ENCODE peak calls at places on chromosomes 12 and 14, in four cellular contexts. P is neural crest cell, C is kidney epithelial cell, M is lung. Q is an unnamed sample.
A peak's percentile ranks its signal among the peaks of the same experiment; 100 is the strongest.

GRCh38 chr14:105070760-105071137 is 5.5 kb upstream of the GPR132 start:
- DNase-seq in P (no peak), C (no peak), M (no peak), Q (peak; percentile 79)

GRCh38 chr12:104454997-104455396 is 1.8 kb upstream of the CHST11 start:
- DNase-seq in P (no peak), C (peak; percentile 83), M (no peak), Q (no peak)

GRCh38 chr14:59570122-59570521 is 6.5 kb downstream of the CCDC175 start:
- DNase-seq in P (no peak), C (no peak), M (no peak), Q (no peak)

GRCh38 chr12:10288989-10289388 is 18.7 kb upstream of the KLRD1 start:
- DNase-seq in P (no peak), C (no peak), M (no peak), Q (no peak)

GRCh38 chr14:64388533-64389243 is 535 bp downstream of the MTHFD1 start:
- DNase-seq in P (peak; percentile 23), C (no peak), M (no peak), Q (no peak)

GRCh38 chr14:50397461-50398196 is 948 bp upstream of the CDKL1 start:
- DNase-seq in P (peak; percentile 2), C (no peak), M (no peak), Q (no peak)

GRCh38 chr14:70832536-70833305 is 23.4 kb upstream of the MAP3K9 start:
- DNase-seq in P (no peak), C (no peak), M (no peak), Q (no peak)

GRCh38 chr14:99517643-99518381 is 36.6 kb downstream of the CCNK start:
- DNase-seq in P (no peak), C (no peak), M (no peak), Q (no peak)

GRCh38 chr12:121036810-121037326 is 2.2 kb downstream of the OASL start:
- DNase-seq in P (no peak), C (peak; percentile 35), M (no peak), Q (no peak)

GRCh38 chr12:61758661-61759060 is 501.5 kb upstream of the USP15 start:
- DNase-seq in P (no peak), C (no peak), M (no peak), Q (no peak)

GRCh38 chr12:123140675-123141614 is 9.9 kb downstream of the PITPNM2 start:
- DNase-seq in P (no peak), C (no peak), M (no peak), Q (no peak)

GRCh38 chr14:92207012-92207927 is 85.5 kb downstream of the CPSF2 start:
- DNase-seq in P (no peak), C (no peak), M (no peak), Q (no peak)

GRCh38 chr14:50122291-50122690 is 5.9 kb upstream of the VCPKMT start:
- DNase-seq in P (no peak), C (peak; percentile 61), M (no peak), Q (no peak)

GRCh38 chr14:50303744-50304471 is 8.1 kb downstream of the L2HGDH start:
- DNase-seq in P (no peak), C (peak; percentile 64), M (peak; percentile 47), Q (no peak)

GRCh38 chr12:92649511-92650227 is 53.1 kb upstream of the PLEKHG7 start:
- DNase-seq in P (peak; percentile 59), C (peak; percentile 72), M (peak; percentile 55), Q (peak; percentile 71)

GRCh38 chr14:60758875-60759274 is 24.3 kb downstream of the MNAT1 start:
- DNase-seq in P (no peak), C (no peak), M (no peak), Q (no peak)

GRCh38 chr12:92185052-92185451 is 39.4 kb upstream of the BTG1 start:
- DNase-seq in P (no peak), C (no peak), M (no peak), Q (peak; percentile 19)

GRCh38 chr14:68884031-68885030 is 91.5 kb upstream of the ZFP36L1 start:
- DNase-seq in P (no peak), C (no peak), M (no peak), Q (no peak)

GRCh38 chr12:52438305-52439301 is 4.4 kb upstream of the KRT75 start:
- DNase-seq in P (no peak), C (no peak), M (no peak), Q (no peak)

GRCh38 chr12:28583771-28584261 is 393.6 kb downstream of the CCDC91 start:
- DNase-seq in P (no peak), C (no peak), M (no peak), Q (no peak)

GRCh38 chr14:54191846-54192245 is 205.0 kb upstream of the CDKN3 start:
- DNase-seq in P (no peak), C (no peak), M (no peak), Q (no peak)

GRCh38 chr14:31207287-31207745 is 277 bp downstream of the HECTD1 start:
- DNase-seq in P (no peak), C (no peak), M (no peak), Q (no peak)

GRCh38 chr12:64431791-64432190 is 20.1 kb upstream of the TBK1 start:
- DNase-seq in P (no peak), C (no peak), M (no peak), Q (no peak)

GRCh38 chr14:101116065-101116464 is 212.5 kb upstream of the RTL1 start:
- DNase-seq in P (no peak), C (no peak), M (peak; percentile 17), Q (no peak)

GRCh38 chr12:75722714-75723200 is 211.3 kb upstream of the KRR1 start:
- DNase-seq in P (no peak), C (no peak), M (peak; percentile 41), Q (peak; percentile 17)

GRCh38 chr14:104871656-104872468 is 6.8 kb downstream of the CEP170B start:
- DNase-seq in P (no peak), C (no peak), M (no peak), Q (no peak)

GRCh38 chr14:87797001-87797400 is 196.0 kb downstream of the GALC start:
- DNase-seq in P (no peak), C (no peak), M (no peak), Q (no peak)

GRCh38 chr12:124184456-124184855 is 110.4 kb upstream of the RFLNA start:
- DNase-seq in P (no peak), C (no peak), M (no peak), Q (no peak)

GRCh38 chr12:124369055-124369900 is 74.4 kb downstream of the RFLNA start:
- DNase-seq in P (no peak), C (no peak), M (peak; percentile 89), Q (no peak)

GRCh38 chr14:105411985-105412767 is 7.5 kb upstream of the MTA1 start:
- DNase-seq in P (no peak), C (no peak), M (no peak), Q (no peak)

GRCh38 chr12:7935464-7935772 is 569 bp downstream of the SLC2A3 start:
- DNase-seq in P (no peak), C (no peak), M (no peak), Q (no peak)

GRCh38 chr14:95679995-95680735 is 6.1 kb upstream of the TCL1B start:
- DNase-seq in P (no peak), C (no peak), M (no peak), Q (peak; percentile 45)

GRCh38 chr14:95685978-95686922 is at the start of gene TCL1B:
- DNase-seq in P (no peak), C (no peak), M (no peak), Q (no peak)

GRCh38 chr14:95681153-95681552 is 5.1 kb upstream of the TCL1B start:
- DNase-seq in P (no peak), C (no peak), M (no peak), Q (no peak)

GRCh38 chr14:95686935-95687334 is 709 bp downstream of the TCL1B start:
- DNase-seq in P (no peak), C (no peak), M (no peak), Q (no peak)

GRCh38 chr14:95683793-95684192 is 2.4 kb upstream of the TCL1B start:
- DNase-seq in P (no peak), C (no peak), M (no peak), Q (peak; percentile 77)
- TF ChIP-seq CTCF in P (peak; percentile 52), C (peak; percentile 25), M (no peak), Q (peak; percentile 93)

DNA sequence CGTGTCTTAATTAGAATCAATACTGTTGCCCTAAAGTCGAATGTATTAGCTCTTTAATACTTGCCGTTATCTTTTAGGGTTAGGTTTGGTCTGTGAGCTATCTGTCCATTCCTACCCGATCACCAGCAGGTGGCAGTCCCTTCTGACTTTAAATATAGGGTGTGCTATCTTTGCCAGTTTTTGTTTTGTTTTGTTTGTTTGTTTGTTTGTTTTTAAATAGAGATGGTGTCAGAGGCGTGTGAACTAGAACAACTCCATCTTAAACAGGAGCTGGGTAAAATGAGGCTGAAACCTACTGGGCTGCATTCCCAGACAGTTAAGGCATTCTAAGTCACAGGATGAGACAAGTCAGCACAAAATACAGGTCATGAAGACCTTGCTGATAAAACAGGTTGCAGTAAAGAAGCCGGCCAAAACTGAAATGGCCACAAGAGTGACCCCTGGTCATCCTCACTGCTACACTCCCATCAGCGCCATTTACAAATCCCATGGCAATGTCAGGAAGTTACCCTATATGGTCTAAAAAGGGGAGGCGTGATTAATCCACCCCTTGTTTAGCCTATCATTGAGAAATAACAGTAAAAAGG is 1.5 kb downstream of the ATF1 start:
- DNase-seq in P (peak; percentile 12), C (no peak), M (no peak), Q (peak; percentile 80)
- TF ChIP-seq CTCF in P (peak; percentile 78), C (peak; percentile 56), M (peak; percentile 61), Q (peak; percentile 75)

DNA sequence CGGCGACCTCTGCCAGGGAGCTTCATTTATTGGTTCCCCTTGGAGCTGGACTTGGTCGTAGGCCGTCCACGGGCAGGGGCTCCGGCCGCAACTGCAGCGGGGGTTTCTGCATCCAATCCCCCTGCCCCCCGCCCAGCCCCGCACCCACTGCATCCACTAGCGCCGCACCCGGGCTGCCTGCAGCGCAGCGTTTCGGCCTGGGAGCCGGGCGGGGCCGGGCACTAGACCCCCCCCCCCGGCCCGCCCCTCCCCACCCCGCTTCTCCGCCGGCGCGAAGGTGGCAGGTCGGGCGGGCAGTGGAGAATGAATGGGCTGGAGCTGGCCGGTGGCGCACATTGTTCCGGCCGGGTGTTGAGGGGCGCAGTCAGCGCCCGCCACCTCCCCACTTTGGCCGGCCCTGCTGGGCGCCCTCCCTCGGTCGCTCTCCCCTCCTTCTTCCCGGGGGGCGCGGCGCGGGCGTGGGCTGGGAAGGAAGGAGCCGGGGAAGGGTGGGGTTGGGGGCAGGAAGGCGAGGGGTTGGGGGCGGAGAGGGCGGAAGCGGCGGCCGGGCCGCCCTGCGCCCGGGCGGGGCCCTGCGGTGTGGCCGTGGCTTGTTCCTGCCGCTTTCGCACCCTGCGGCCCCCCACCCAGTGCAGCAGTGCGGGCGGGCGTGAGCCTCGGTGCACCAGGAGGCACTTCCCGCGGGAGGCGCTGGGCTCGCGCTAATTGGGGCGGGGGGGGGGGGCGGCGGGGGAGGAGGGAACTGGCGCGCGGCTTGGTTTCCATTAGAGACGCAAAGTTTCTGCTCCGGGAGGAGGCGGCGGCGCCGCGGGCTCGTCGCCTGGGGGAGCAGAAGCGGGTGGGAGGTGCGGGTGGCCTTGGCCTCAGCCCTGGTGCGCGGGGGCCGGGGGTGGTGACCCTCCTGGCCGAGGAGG is 829 bp downstream of the CALM1 start:
- DNase-seq in P (peak; percentile 40), C (no peak), M (peak; percentile 66), Q (peak; percentile 84)
- TF ChIP-seq CTCF in P (no peak), C (no peak), M (no peak), Q (no peak)

GRCh38 chr12:90407841-90408240 is 547.1 kb downstream of the CCER1 start:
- DNase-seq in P (no peak), C (no peak), M (no peak), Q (no peak)
- TF ChIP-seq CTCF in P (no peak), C (no peak), M (no peak), Q (no peak)

Q was measured in GM13977.